ENCODE peak calls at places on chromosomes 1 and 21, in four cellular contexts. X is H1, O is K562, N is HCT116. I is an unnamed sample.

GRCh38 chr21:21997390-21998333 is 999.5 kb downstream of the NCAM2 start:
- DNase-seq in N (no peak), X (no peak), O (no peak), I (no peak)

GRCh38 chr21:40623550-40623949 is 223.4 kb downstream of the DSCAM start:
- DNase-seq in O (no peak), N (no peak), X (no peak), I (no peak)

GRCh38 chr1:15757575-15758401 is 807 bp upstream of the FBLIM1 start:
- DNase-seq in O (peak), X (peak), N (no peak), I (no peak)

GRCh38 chr1:186236921-186237320 is 138.1 kb downstream of the TPR start:
- DNase-seq in N (peak), X (no peak), O (no peak), I (no peak)

GRCh38 chr1:29808141-29808995 is 572.0 kb downstream of the PTPRU start:
- DNase-seq in N (no peak), X (peak), O (no peak), I (no peak)

GRCh38 chr1:202643397-202644218 is 66.6 kb downstream of the SYT2 start:
- DNase-seq in N (no peak), O (peak), X (peak), I (no peak)

GRCh38 chr1:79497193-79497773 is 490.8 kb upstream of the ADGRL4 start:
- DNase-seq in N (peak), O (peak), X (no peak), I (no peak)

GRCh38 chr1:197521118-197521739 is 253.2 kb downstream of the CRB1 start:
- DNase-seq in O (peak), N (peak), X (no peak), I (no peak)

GRCh38 chr1:173360478-173361063 is 116.6 kb upstream of the PRDX6 start:
- DNase-seq in O (no peak), X (peak), N (no peak), I (no peak)

GRCh38 chr1:147515046-147515869 is 26.0 kb upstream of the BCL9 start:
- DNase-seq in N (peak), O (no peak), X (no peak), I (no peak)

GRCh38 chr1:113058861-113059441 is 14.0 kb upstream of the LRIG2 start:
- DNase-seq in O (no peak), X (no peak), N (no peak), I (no peak)

GRCh38 chr1:18090636-18091035 is 17.0 kb upstream of the IGSF21 start:
- DNase-seq in X (peak), N (no peak), O (no peak), I (no peak)

GRCh38 chr21:35204850-35205564 is 155.9 kb upstream of the RUNX1 start:
- DNase-seq in N (no peak), O (peak), X (no peak), I (no peak)

GRCh38 chr1:5522605-5523145 is 469.6 kb downstream of the NPHP4 start:
- DNase-seq in O (no peak), X (no peak), N (no peak), I (no peak)

GRCh38 chr1:112508242-112509004 is at the start of gene WNT2B:
- DNase-seq in X (peak), N (no peak), O (peak), I (no peak)

GRCh38 chr21:15309022-15309590 is 244.3 kb upstream of the NRIP1 start:
- DNase-seq in O (no peak), N (no peak), X (no peak), I (no peak)

GRCh38 chr1:217586586-217586985 is 44.3 kb downstream of the GPATCH2 start:
- DNase-seq in O (no peak), N (no peak), X (no peak), I (no peak)

GRCh38 chr1:79264975-79265818 is 258.7 kb upstream of the ADGRL4 start:
- DNase-seq in N (no peak), X (no peak), O (no peak), I (no peak)

GRCh38 chr21:46057111-46057709 is 40.7 kb upstream of the COL6A2 start:
- DNase-seq in X (no peak), N (no peak), O (no peak), I (no peak)

GRCh38 chr1:227388771-227389170 is 70.5 kb upstream of the CDC42BPA start:
- DNase-seq in O (no peak), X (no peak), N (no peak), I (no peak)

GRCh38 chr21:42690586-42690985 is 37.2 kb downstream of the PDE9A start:
- DNase-seq in O (no peak), X (no peak), N (no peak), I (no peak)

GRCh38 chr1:56056438-56057312 is 522.7 kb downstream of the PLPP3 start:
- DNase-seq in O (no peak), N (no peak), X (no peak), I (no peak)

GRCh38 chr1:64745181-64745985 is 508 bp downstream of the RAVER2 start:
- DNase-seq in O (peak), N (no peak), X (peak), I (no peak)

GRCh38 chr1:57503337-57503736 is 79.5 kb upstream of the DAB1 start:
- DNase-seq in O (no peak), X (no peak), N (no peak), I (no peak)

GRCh38 chr1:184826001-184826400 is 71.3 kb upstream of the EDEM3 start:
- DNase-seq in N (no peak), O (no peak), X (no peak), I (no peak)

GRCh38 chr1:109610609-109611307 is 8.7 kb downstream of the GNAT2 start:
- DNase-seq in O (no peak), N (no peak), X (no peak), I (no peak)

GRCh38 chr1:208631516-208631915 is 387.3 kb upstream of the PLXNA2 start:
- DNase-seq in N (no peak), O (no peak), X (no peak), I (no peak)

GRCh38 chr1:160048335-160048734 is 16.5 kb upstream of the PIGM start:
- DNase-seq in O (no peak), X (no peak), N (no peak), I (no peak)

GRCh38 chr1:234956821-234957329 is 171.8 kb downstream of the TOMM20 start:
- DNase-seq in N (no peak), X (no peak), O (peak), I (no peak)

GRCh38 chr1:207499573-207499972 is 3.6 kb downstream of the CR1 start:
- DNase-seq in N (peak), X (peak), O (peak), I (peak)

GRCh38 chr1:164635784-164636729 is 77.1 kb downstream of the PBX1 start:
- DNase-seq in N (no peak), X (no peak), O (no peak), I (no peak)

GRCh38 chr1:213484333-213484732 is 433.3 kb downstream of the RPS6KC1 start:
- DNase-seq in O (no peak), X (no peak), N (no peak), I (no peak)
- TF ChIP-seq ZNF274 in O (no peak), X (no peak), N (no peak), I (no peak)

GRCh38 chr1:221766210-221766609 is 24.3 kb upstream of the DUSP10 start:
- DNase-seq in N (no peak), X (no peak), O (no peak), I (no peak)
- TF ChIP-seq SRF in N (no peak), X (no peak), O (no peak), I (no peak)

GRCh38 chr1:55012661-55013060 is 13.9 kb downstream of the BSND start:
- DNase-seq in X (no peak), O (no peak), N (no peak), I (no peak)

GRCh38 chr1:55021965-55022546 is 17.3 kb upstream of the PCSK9 start:
- DNase-seq in X (peak), O (peak), N (peak), I (peak)

GRCh38 chr1:55015731-55016620 is 17.2 kb downstream of the BSND start:
- DNase-seq in X (no peak), N (no peak), O (no peak), I (no peak)

GRCh38 chr1:55015123-55015522 is 16.4 kb downstream of the BSND start:
- DNase-seq in N (no peak), O (no peak), X (no peak), I (no peak)

GRCh38 chr1:55018395-55018794 is 19.7 kb downstream of the BSND start:
- DNase-seq in X (no peak), O (no peak), N (no peak), I (no peak)
- TF ChIP-seq ZNF274 in X (no peak), O (no peak), N (no peak), I (no peak)

GRCh38 chr21:44813727-44814126 is 4.1 kb downstream of the SUMO3 start:
- DNase-seq in O (no peak), X (no peak), N (no peak), I (no peak)

GRCh38 chr21:44813149-44813548 is 4.7 kb downstream of the SUMO3 start:
- DNase-seq in N (no peak), O (no peak), X (no peak), I (no peak)

GRCh38 chr21:44815225-44815624 is 2.6 kb downstream of the SUMO3 start:
- DNase-seq in N (no peak), X (no peak), O (no peak), I (no peak)

GRCh38 chr21:44815852-44816628 is 1.8 kb downstream of the SUMO3 start:
- DNase-seq in N (no peak), O (no peak), X (no peak), I (no peak)

DNA sequence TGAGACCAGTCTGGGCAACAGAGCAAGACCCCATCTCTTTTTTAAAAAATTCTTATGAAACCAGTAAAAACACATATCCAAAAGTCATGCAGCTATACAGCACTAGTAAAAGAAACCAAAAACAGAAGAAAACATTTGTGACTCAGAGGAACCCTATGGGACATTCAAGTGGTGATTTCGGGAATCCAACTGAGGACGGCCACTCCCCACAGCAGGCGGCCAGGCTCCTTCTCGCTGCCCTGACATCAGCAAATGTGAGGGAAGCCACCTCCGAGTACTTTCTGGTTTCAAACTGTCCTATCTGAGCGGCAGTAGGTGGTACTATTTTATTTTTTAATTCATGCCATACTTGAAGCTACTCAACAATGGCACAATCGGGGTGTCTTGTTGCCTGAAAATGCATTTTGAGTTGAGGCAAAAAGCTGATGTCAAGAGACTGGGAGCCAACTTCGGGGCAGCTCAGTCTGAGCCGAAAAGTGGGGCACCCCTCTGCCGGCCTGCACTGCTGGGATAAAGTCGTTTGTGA is 3.3 kb downstream of the SUMO3 start:
- DNase-seq in N (no peak), O (no peak), X (no peak), I (no peak)
- TF ChIP-seq SRF in N (no peak), O (no peak), X (no peak), I (no peak)

DNA sequence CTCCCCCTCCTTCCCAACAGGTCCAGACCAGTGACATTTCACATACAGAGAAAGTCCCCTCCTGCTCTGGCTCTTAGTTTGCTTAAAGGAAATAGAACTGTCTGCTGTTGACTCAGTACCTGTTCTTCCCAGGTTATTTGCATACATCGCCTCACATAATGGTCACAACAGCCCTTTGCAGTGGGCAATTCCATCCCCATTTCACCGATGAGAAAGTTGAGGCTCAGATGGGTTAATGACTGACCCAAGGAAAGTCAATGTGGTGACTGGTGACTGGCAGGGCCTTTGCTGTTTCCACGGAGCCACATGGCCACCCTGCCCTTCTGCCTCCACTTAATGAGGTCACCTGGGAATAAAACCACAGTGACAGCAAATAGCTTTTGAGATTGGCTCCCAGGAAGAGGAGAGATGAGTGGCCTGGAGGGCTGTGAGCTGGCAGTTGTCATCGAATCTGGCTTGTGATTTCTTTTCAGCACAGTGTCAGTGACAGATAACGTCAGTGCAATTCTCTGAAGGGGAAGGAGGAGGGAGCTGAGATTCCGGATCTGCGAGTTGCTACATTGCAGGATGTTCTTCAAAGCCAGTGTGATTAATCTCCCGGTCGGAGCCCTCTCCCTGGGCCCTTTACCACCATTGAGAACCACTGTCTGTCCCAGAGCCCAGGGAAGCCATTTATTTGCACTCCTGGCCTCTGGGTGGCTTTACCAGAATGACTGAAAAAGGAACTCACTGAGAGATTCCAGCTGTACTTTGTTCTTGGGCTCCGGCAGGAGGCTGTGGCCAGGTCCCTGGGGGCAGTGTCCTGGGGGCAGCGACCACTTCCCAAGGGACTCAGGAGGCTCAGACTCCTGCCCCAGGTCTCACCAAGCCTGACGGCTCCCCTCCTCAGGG is 117.1 kb downstream of the CNIH3 start:
- DNase-seq in N (no peak), O (no peak), X (no peak), I (peak)
- TF ChIP-seq ZNF274 in N (no peak), O (no peak), X (no peak), I (no peak)

GRCh38 chr1:2466834-2467554 is 9.1 kb upstream of the PLCH2 start:
- DNase-seq in X (peak), N (no peak), O (peak), I (no peak)
- TF ChIP-seq SRF in X (no peak), N (no peak), O (no peak), I (no peak)

GRCh38 chr1:221669441-221669840 is 72.4 kb downstream of the DUSP10 start:
- DNase-seq in N (no peak), X (no peak), O (no peak), I (no peak)
- TF ChIP-seq ZNF274 in N (no peak), X (no peak), O (no peak), I (no peak)

DNA sequence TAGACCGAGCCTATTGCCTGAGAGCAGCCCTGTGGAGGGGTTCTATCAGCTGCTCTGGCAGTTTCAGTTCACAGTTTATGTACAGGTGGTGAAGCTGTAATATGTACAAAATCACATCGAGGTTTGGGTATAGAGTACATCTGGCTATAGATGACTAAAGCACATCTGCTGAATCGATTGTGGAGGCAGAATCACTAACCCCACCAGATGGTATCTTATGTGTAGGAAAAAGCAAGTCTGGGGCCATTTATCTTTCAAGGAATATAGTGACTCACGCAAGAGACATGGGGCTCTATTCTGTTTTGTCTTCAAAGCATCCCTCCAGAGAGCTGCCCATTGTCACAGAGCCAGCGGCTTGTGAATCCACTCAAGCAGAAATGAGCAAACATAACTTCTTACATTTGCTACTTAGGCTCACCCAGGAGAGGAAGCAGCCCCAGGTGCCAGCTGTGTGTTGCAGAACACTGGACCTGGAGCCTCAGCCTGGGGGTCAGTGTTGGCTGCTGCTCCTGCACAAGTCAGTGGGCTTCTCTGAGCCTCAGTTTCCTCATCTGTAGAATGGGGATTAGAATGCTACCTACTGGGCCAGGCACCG is 21.3 kb downstream of the MIIP start:
- DNase-seq in X (no peak), N (no peak), O (peak), I (peak)
- TF ChIP-seq SRF in X (no peak), N (no peak), O (no peak), I (no peak)

GRCh38 chr1:7574121-7575040 is 196.7 kb upstream of the VAMP3 start:
- DNase-seq in N (no peak), X (no peak), O (no peak), I (no peak)
- TF ChIP-seq ZNF274 in N (no peak), X (no peak), O (no peak), I (no peak)

GRCh38 chr21:16568661-16569060 is 838.9 kb downstream of the USP25 start:
- DNase-seq in X (no peak), O (no peak), N (no peak), I (no peak)

GRCh38 chr21:16571594-16571993 is 841.8 kb downstream of the USP25 start:
- DNase-seq in N (no peak), X (no peak), O (no peak), I (no peak)

GRCh38 chr21:16570856-16571255 is 841.1 kb downstream of the USP25 start:
- DNase-seq in N (no peak), X (no peak), O (no peak), I (no peak)

GRCh38 chr21:16569679-16570078 is 839.9 kb downstream of the USP25 start:
- DNase-seq in N (no peak), O (no peak), X (no peak), I (no peak)

DNA sequence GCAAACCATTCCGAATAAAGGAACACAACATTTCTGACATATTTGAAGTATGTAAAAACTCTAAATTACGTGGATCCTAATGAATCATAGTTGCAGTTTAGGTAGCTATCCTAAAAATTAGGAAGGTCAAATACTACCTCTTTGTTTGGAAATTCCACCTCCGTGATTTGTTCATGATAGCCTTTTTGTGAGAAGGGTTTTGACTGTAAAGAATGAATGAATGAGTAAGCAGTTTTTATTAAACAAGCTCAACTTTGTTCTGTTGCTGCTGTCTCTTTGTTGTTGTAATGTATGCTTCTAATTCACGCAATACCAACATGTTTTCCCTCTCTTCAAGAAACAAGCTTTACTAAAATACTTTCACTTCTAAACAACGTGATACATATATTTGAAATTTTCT is 840.4 kb downstream of the USP25 start:
- DNase-seq in X (no peak), N (no peak), O (no peak), I (no peak)
- TF ChIP-seq SRF in X (no peak), N (no peak), O (no peak), I (no peak)

I was measured in GM12878.